ENCODE peak calls at places on chromosomes 16 and 17, in seven cellular contexts. U, Y, D, V, B, H and R are unnamed samples.

GRCh38 chr16:66189951-66190350 is 176.5 kb upstream of the CDH5 start:
- DNase-seq in U (peak), Y (peak), D (peak), V (no peak), B (no peak), H (no peak), R (no peak)

GRCh38 chr17:59427996-59428395 is 96.5 kb downstream of the YPEL2 start:
- DNase-seq in U (no peak), Y (no peak), D (no peak), V (no peak), B (peak), H (no peak), R (no peak)

GRCh38 chr16:27818231-27818630 is 245.3 kb downstream of the GSG1L start:
- DNase-seq in U (no peak), Y (no peak), D (no peak), V (no peak), B (no peak), H (no peak), R (no peak)

GRCh38 chr16:4245400-4245799 is 3.5 kb upstream of the SRL start:
- DNase-seq in U (no peak), Y (no peak), D (no peak), V (no peak), B (no peak), H (no peak), R (no peak)

GRCh38 chr16:27547134-27547533 is 2.6 kb downstream of the GTF3C1 start:
- DNase-seq in U (no peak), Y (no peak), D (peak), V (no peak), B (no peak), H (no peak), R (no peak)

GRCh38 chr17:67054011-67054591 is 9.7 kb downstream of the CACNG1 start:
- DNase-seq in U (no peak), Y (no peak), D (no peak), V (no peak), B (no peak), H (no peak), R (no peak)

GRCh38 chr16:11673091-11674000 is 5.1 kb downstream of the SNN start:
- DNase-seq in U (no peak), Y (no peak), D (no peak), V (no peak), B (no peak), H (no peak), R (no peak)

GRCh38 chr17:38745545-38745944 is 2.6 kb downstream of the PCGF2 start:
- DNase-seq in U (no peak), Y (no peak), D (no peak), V (no peak), B (no peak), H (no peak), R (no peak)

GRCh38 chr17:9179602-9180001 is 158.3 kb downstream of the NTN1 start:
- DNase-seq in U (no peak), Y (no peak), D (no peak), V (no peak), B (no peak), H (no peak), R (no peak)

GRCh38 chr17:28684963-28685362 is 23.0 kb downstream of the SUPT6H start:
- DNase-seq in U (no peak), Y (no peak), D (no peak), V (no peak), B (no peak), H (no peak), R (no peak)

GRCh38 chr17:46212634-46213435 is 19.6 kb upstream of the KANSL1 start:
- DNase-seq in U (peak), Y (peak), D (peak), V (peak), B (peak), H (no peak), R (no peak)

GRCh38 chr16:3444032-3444388 is 530 bp downstream of the NAA60 start:
- DNase-seq in U (peak), Y (no peak), D (peak), V (no peak), B (no peak), H (no peak), R (no peak)

GRCh38 chr17:53032861-53033271 is 789.9 kb upstream of the KIF2B start:
- DNase-seq in U (no peak), Y (no peak), D (no peak), V (peak), B (peak), H (no peak), R (peak)

GRCh38 chr17:34126496-34126895 is 128.6 kb upstream of the CCL2 start:
- DNase-seq in U (no peak), Y (no peak), D (no peak), V (no peak), B (no peak), H (no peak), R (no peak)

GRCh38 chr17:41835800-41836549 is at the start of gene NT5C3B:
- DNase-seq in U (no peak), Y (peak), D (no peak), V (peak), B (peak), H (peak), R (peak)

GRCh38 chr17:73452056-73452455 is 140.3 kb upstream of the CDC42EP4 start:
- DNase-seq in U (no peak), Y (no peak), D (no peak), V (no peak), B (no peak), H (no peak), R (no peak)

GRCh38 chr16:71648921-71649320 is 22.9 kb downstream of the MARVELD3 start:
- DNase-seq in U (no peak), Y (no peak), D (no peak), V (no peak), B (no peak), H (no peak), R (no peak)

GRCh38 chr16:3656491-3657468 is 2.3 kb downstream of the DNASE1 start:
- DNase-seq in U (no peak), Y (no peak), D (no peak), V (no peak), B (no peak), H (no peak), R (no peak)

GRCh38 chr16:56933266-56933619 is 1.3 kb downstream of the HERPUD1 start:
- DNase-seq in U (no peak), Y (no peak), D (no peak), V (no peak), B (no peak), H (no peak), R (no peak)

GRCh38 chr16:87333101-87333500 is 15.9 kb upstream of the C16orf95 start:
- DNase-seq in U (no peak), Y (no peak), D (no peak), V (no peak), B (no peak), H (peak), R (no peak)

GRCh38 chr16:27382187-27382855 is 19.7 kb upstream of the IL21R start:
- DNase-seq in U (no peak), Y (no peak), D (no peak), V (no peak), B (no peak), H (no peak), R (no peak)

GRCh38 chr16:72092832-72093447 is 480 bp downstream of the TXNL4B start:
- DNase-seq in U (no peak), Y (no peak), D (peak), V (peak), B (no peak), H (no peak), R (no peak)

GRCh38 chr16:19137201-19137601 is 23.4 kb downstream of the ITPRIPL2 start:
- DNase-seq in U (no peak), Y (no peak), D (no peak), V (no peak), B (no peak), H (no peak), R (no peak)

GRCh38 chr17:303161-303560 is 49.4 kb downstream of the RPH3AL start:
- DNase-seq in U (no peak), Y (no peak), D (no peak), V (no peak), B (no peak), H (no peak), R (no peak)

GRCh38 chr17:3894927-3895343 is 2.1 kb upstream of the CAMKK1 start:
- DNase-seq in U (no peak), Y (peak), D (no peak), V (no peak), B (peak), H (no peak), R (no peak)

GRCh38 chr16:19746561-19746960 is 28.5 kb downstream of the IQCK start:
- DNase-seq in U (no peak), Y (no peak), D (no peak), V (no peak), B (no peak), H (no peak), R (no peak)

GRCh38 chr16:84543931-84544776 is 39.7 kb upstream of the MEAK7 start:
- DNase-seq in U (no peak), Y (no peak), D (no peak), V (peak), B (peak), H (peak), R (no peak)

GRCh38 chr17:53749178-53749577 is 73.5 kb upstream of the KIF2B start:
- DNase-seq in U (no peak), Y (no peak), D (no peak), V (no peak), B (no peak), H (no peak), R (no peak)

GRCh38 chr16:71703324-71703723 is 21.2 kb downstream of the PHLPP2 start:
- DNase-seq in U (no peak), Y (no peak), D (no peak), V (no peak), B (no peak), H (no peak), R (no peak)

GRCh38 chr17:81405382-81406005 is 10.2 kb downstream of the BAHCC1 start:
- DNase-seq in U (no peak), Y (no peak), D (no peak), V (no peak), B (peak), H (no peak), R (no peak)

GRCh38 chr16:31875112-31875803 is 1.7 kb downstream of the ZNF267 start:
- DNase-seq in U (no peak), Y (no peak), D (no peak), V (no peak), B (no peak), H (no peak), R (no peak)

GRCh38 chr16:15658556-15658955 is 8.5 kb downstream of the NDE1 start:
- DNase-seq in U (no peak), Y (no peak), D (no peak), V (no peak), B (no peak), H (no peak), R (no peak)

GRCh38 chr17:56739376-56739775 is 94.3 kb downstream of the C17orf67 start:
- DNase-seq in U (no peak), Y (no peak), D (no peak), V (no peak), B (no peak), H (no peak), R (no peak)

GRCh38 chr16:90057738-90058173 is 19.4 kb downstream of the PRDM7 start:
- DNase-seq in U (peak), Y (no peak), D (no peak), V (no peak), B (no peak), H (no peak), R (no peak)

GRCh38 chr16:70470927-70471341 is 16.5 kb downstream of the FCSK start:
- DNase-seq in U (no peak), Y (no peak), D (no peak), V (peak), B (no peak), H (no peak), R (peak)
- TF ChIP-seq CTCF in U (peak), Y (no peak), D (peak), V (peak), B (peak), H (peak), R (peak)

GRCh38 chr17:37737081-37737480 is 7.8 kb downstream of the HNF1B start:
- DNase-seq in U (no peak), Y (no peak), D (no peak), V (no peak), B (no peak), H (no peak), R (no peak)
- TF ChIP-seq CTCF in U (peak), Y (no peak), D (peak), V (no peak), B (no peak), H (no peak), R (peak)

GRCh38 chr17:64635647-64636305 is 26.3 kb downstream of the SMURF2 start:
- DNase-seq in U (peak), Y (no peak), D (peak), V (no peak), B (no peak), H (no peak), R (no peak)
- TF ChIP-seq CTCF in U (no peak), Y (no peak), D (no peak), V (no peak), B (no peak), H (no peak), R (no peak)

GRCh38 chr17:36008998-36009665 is 7.8 kb upstream of the CCL15 start:
- DNase-seq in U (no peak), Y (no peak), D (no peak), V (no peak), B (no peak), H (no peak), R (no peak)
- TF ChIP-seq CTCF in U (peak), Y (no peak), D (peak), V (peak), B (no peak), H (no peak), R (peak)

DNA sequence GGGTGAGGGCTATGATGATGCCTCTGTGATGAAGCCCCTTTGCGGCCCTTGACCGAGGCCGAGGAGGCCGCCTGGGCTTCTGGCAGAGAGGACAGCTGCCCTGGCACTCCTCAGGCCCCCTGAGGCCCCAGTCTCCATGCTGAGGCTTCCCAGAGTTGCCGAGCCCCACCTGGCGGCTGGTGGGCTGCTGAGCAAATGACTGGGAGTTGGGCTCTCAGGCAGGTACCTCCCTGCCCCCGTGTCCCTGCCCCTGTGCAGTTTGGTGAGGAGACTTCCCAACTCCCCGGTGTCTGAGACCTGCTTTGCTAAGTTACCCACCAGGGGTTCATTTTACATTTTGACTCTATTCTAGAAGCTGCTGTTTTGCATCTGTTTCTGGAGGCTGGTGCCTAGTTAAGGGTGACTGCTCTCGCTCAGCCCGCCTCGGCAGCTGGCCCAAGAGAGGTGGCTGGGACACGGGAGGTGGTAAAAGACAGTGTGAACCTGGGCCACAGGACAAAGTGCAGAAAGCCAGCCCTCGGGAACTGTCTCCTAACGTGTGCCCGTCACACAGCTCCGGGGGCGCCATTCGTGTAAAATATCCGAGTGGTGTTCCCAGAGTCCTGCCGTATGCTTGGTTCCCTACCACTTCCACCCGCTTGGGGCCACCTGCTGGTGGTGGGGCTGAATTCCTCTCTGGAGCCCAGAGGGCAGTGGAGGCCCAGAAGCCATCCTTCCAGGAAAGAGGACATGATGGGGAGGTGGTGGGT is 134.5 kb downstream of the RAB11FIP4 start:
- DNase-seq in U (no peak), Y (no peak), D (no peak), V (no peak), B (no peak), H (no peak), R (no peak)
- TF ChIP-seq CTCF in U (peak), Y (no peak), D (peak), V (peak), B (peak), H (peak), R (peak)

DNA sequence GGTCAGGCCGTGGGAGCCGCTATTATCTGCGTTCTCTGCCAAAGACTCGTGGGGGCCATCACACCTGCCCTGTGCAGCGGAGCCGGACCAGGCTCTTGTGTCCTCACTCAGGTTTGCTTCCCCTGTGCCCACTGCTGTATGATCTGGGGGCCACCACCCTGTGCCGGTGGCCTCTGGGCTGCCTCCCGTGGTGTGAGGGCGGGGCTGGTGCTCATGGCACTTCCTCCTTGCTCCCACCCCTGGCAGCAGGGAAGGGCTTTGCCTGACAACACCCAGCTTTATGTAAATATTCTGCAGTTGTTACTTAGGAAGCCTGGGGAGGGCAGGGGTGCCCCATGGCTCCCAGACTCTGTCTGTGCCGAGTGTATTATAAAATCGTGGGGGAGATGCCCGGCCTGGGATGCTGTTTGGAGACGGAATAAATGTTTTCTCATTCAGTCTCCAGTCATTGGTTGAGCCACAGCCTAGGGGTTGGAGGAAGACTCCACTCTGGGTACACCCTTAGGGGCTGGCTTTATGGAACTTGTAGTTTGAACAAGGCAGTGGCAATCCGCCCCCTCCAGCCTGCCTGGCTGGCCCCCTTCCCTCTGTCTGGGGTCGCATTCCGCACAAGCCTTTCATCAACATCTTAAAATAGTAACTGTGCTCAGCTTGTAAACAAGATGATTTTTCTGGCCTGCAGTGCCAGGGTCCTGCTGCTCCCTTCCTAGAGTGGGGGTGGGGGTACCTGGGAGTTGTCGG is 4.1 kb downstream of the SYNGR2 start:
- DNase-seq in U (no peak), Y (peak), D (no peak), V (no peak), B (peak), H (no peak), R (no peak)
- TF ChIP-seq CTCF in U (no peak), Y (no peak), D (no peak), V (no peak), B (no peak), H (no peak), R (no peak)

GRCh38 chr17:76056882-76057281 is 15.4 kb downstream of the SRP68 start:
- DNase-seq in U (no peak), Y (no peak), D (no peak), V (no peak), B (no peak), H (no peak), R (no peak)
- TF ChIP-seq CTCF in U (no peak), Y (no peak), D (no peak), V (no peak), B (no peak), H (no peak), R (no peak)

GRCh38 chr17:48373130-48373844 is 56.7 kb downstream of the SKAP1 start:
- DNase-seq in U (no peak), Y (no peak), D (no peak), V (no peak), B (no peak), H (no peak), R (no peak)

GRCh38 chr17:48376926-48377325 is 53.1 kb downstream of the SKAP1 start:
- DNase-seq in U (no peak), Y (no peak), D (no peak), V (no peak), B (no peak), H (no peak), R (no peak)

GRCh38 chr17:48373882-48374281 is 56.1 kb downstream of the SKAP1 start:
- DNase-seq in U (no peak), Y (no peak), D (no peak), V (no peak), B (no peak), H (no peak), R (no peak)

GRCh38 chr17:48375356-48375755 is 54.7 kb downstream of the SKAP1 start:
- DNase-seq in U (peak), Y (no peak), D (no peak), V (no peak), B (no peak), H (no peak), R (no peak)

GRCh38 chr17:48374650-48375230 is 55.3 kb downstream of the SKAP1 start:
- DNase-seq in U (no peak), Y (no peak), D (no peak), V (no peak), B (no peak), H (no peak), R (no peak)
- TF ChIP-seq CTCF in U (no peak), Y (peak), D (peak), V (peak), B (peak), H (peak), R (peak)

GRCh38 chr16:82062645-82063058 is 27.6 kb downstream of the HSD17B2 start:
- DNase-seq in U (no peak), Y (peak), D (peak), V (no peak), B (no peak), H (no peak), R (no peak)

GRCh38 chr16:82063456-82064082 is 28.5 kb downstream of the HSD17B2 start:
- DNase-seq in U (no peak), Y (no peak), D (no peak), V (no peak), B (no peak), H (no peak), R (no peak)

GRCh38 chr16:82059161-82059982 is 24.3 kb downstream of the HSD17B2 start:
- DNase-seq in U (no peak), Y (no peak), D (no peak), V (no peak), B (no peak), H (no peak), R (no peak)

GRCh38 chr16:82059983-82060421 is 24.9 kb downstream of the HSD17B2 start:
- DNase-seq in U (no peak), Y (no peak), D (peak), V (peak), B (no peak), H (no peak), R (no peak)

GRCh38 chr16:82061861-82062525 is 26.9 kb downstream of the HSD17B2 start:
- DNase-seq in U (no peak), Y (no peak), D (no peak), V (no peak), B (no peak), H (no peak), R (no peak)
- TF ChIP-seq CTCF in U (peak), Y (peak), D (peak), V (peak), B (peak), H (no peak), R (peak)